ENCODE peak calls at places on chromosome 16, in six cellular contexts. One of them, this sample, is unnamed.

GRCh38 chr16:77949445-77949844 is 72.9 kb upstream of the CLEC3A start:
- DNase-seq in stomach: no peak
- DNase-seq in ovary: no peak
- DNase-seq in body of pancreas: no peak
- DNase-seq in sigmoid colon: no peak
- DNase-seq in adrenal gland: no peak
- DNase-seq in this sample: no peak

GRCh38 chr16:21603920-21604319 is 4.5 kb downstream of the METTL9 start:
- DNase-seq in ovary: no peak
- DNase-seq in body of pancreas: no peak
- DNase-seq in adrenal gland: peak; percentile 49
- DNase-seq in stomach: no peak
- DNase-seq in sigmoid colon: no peak
- DNase-seq in this sample: no peak

GRCh38 chr16:200388-200787 is 20.1 kb downstream of the HBQ1 start:
- DNase-seq in adrenal gland: no peak
- DNase-seq in ovary: no peak
- DNase-seq in body of pancreas: no peak
- DNase-seq in sigmoid colon: no peak
- DNase-seq in stomach: no peak
- DNase-seq in this sample: no peak

GRCh38 chr16:70736454-70737376 is 50.9 kb upstream of the MTSS2 start:
- DNase-seq in body of pancreas: no peak
- DNase-seq in sigmoid colon: no peak
- DNase-seq in ovary: no peak
- DNase-seq in adrenal gland: no peak
- DNase-seq in stomach: no peak
- DNase-seq in this sample: no peak

GRCh38 chr16:54080524-54081008 is 206.0 kb downstream of the IRX3 start:
- DNase-seq in sigmoid colon: no peak
- DNase-seq in ovary: no peak
- DNase-seq in body of pancreas: no peak
- DNase-seq in adrenal gland: no peak
- DNase-seq in stomach: peak; percentile 35
- DNase-seq in this sample: peak; percentile 25

GRCh38 chr16:34802848-34803599 is 1343.6 kb downstream of the TP53TG3F start:
- DNase-seq in ovary: no peak
- DNase-seq in stomach: no peak
- DNase-seq in adrenal gland: no peak
- DNase-seq in body of pancreas: no peak
- DNase-seq in sigmoid colon: no peak
- DNase-seq in this sample: no peak

GRCh38 chr16:53745126-53745525 is 41.2 kb downstream of the FTO start:
- DNase-seq in body of pancreas: no peak
- DNase-seq in stomach: no peak
- DNase-seq in sigmoid colon: no peak
- DNase-seq in ovary: no peak
- DNase-seq in adrenal gland: peak; percentile 59
- DNase-seq in this sample: no peak

GRCh38 chr16:87255866-87256265 is 61.3 kb downstream of the C16orf95 start:
- DNase-seq in adrenal gland: no peak
- DNase-seq in ovary: no peak
- DNase-seq in body of pancreas: no peak
- DNase-seq in stomach: peak; percentile 2
- DNase-seq in sigmoid colon: no peak
- DNase-seq in this sample: no peak

GRCh38 chr16:68257251-68257905 is 6.9 kb upstream of the SLC7A6 start:
- DNase-seq in stomach: no peak
- DNase-seq in adrenal gland: no peak
- DNase-seq in ovary: no peak
- DNase-seq in sigmoid colon: no peak
- DNase-seq in body of pancreas: no peak
- DNase-seq in this sample: no peak

GRCh38 chr16:7597677-7598076 is 265.0 kb downstream of the RBFOX1 start:
- DNase-seq in adrenal gland: no peak
- DNase-seq in stomach: no peak
- DNase-seq in ovary: no peak
- DNase-seq in sigmoid colon: no peak
- DNase-seq in body of pancreas: no peak
- DNase-seq in this sample: no peak

GRCh38 chr16:64426131-64426666 is 695.7 kb downstream of the CDH11 start:
- DNase-seq in ovary: no peak
- DNase-seq in stomach: no peak
- DNase-seq in body of pancreas: no peak
- DNase-seq in sigmoid colon: no peak
- DNase-seq in adrenal gland: no peak
- DNase-seq in this sample: no peak

GRCh38 chr16:69321080-69321479 is 9.3 kb downstream of the PDF start:
- DNase-seq in sigmoid colon: peak; percentile 44
- DNase-seq in body of pancreas: no peak
- DNase-seq in ovary: peak; percentile 14
- DNase-seq in adrenal gland: no peak
- DNase-seq in stomach: no peak
- DNase-seq in this sample: no peak

GRCh38 chr16:17283022-17283421 is 187.7 kb downstream of the XYLT1 start:
- DNase-seq in ovary: no peak
- DNase-seq in body of pancreas: no peak
- DNase-seq in stomach: no peak
- DNase-seq in adrenal gland: no peak
- DNase-seq in sigmoid colon: no peak
- DNase-seq in this sample: no peak

GRCh38 chr16:19168173-19169080 is at the start of gene SYT17:
- DNase-seq in adrenal gland: no peak
- DNase-seq in stomach: peak; percentile 63
- DNase-seq in body of pancreas: peak; percentile 21
- DNase-seq in sigmoid colon: no peak
- DNase-seq in ovary: no peak
- DNase-seq in this sample: no peak

GRCh38 chr16:31082368-31083045 is 6.2 kb downstream of the PRSS53 start:
- DNase-seq in ovary: peak; percentile 16
- DNase-seq in body of pancreas: no peak
- DNase-seq in sigmoid colon: peak; percentile 55
- DNase-seq in adrenal gland: no peak
- DNase-seq in stomach: no peak
- DNase-seq in this sample: no peak

GRCh38 chr16:4384497-4384896 is 12.8 kb downstream of the VASN start:
- DNase-seq in sigmoid colon: no peak
- DNase-seq in stomach: no peak
- DNase-seq in ovary: no peak
- DNase-seq in body of pancreas: no peak
- DNase-seq in adrenal gland: no peak
- DNase-seq in this sample: no peak

GRCh38 chr16:4386452-4386813 is 14.8 kb downstream of the VASN start:
- DNase-seq in stomach: no peak
- DNase-seq in adrenal gland: no peak
- DNase-seq in body of pancreas: no peak
- DNase-seq in ovary: no peak
- DNase-seq in sigmoid colon: no peak
- DNase-seq in this sample: no peak

GRCh38 chr16:4385066-4385788 is 13.6 kb downstream of the VASN start:
- DNase-seq in sigmoid colon: no peak
- DNase-seq in adrenal gland: no peak
- DNase-seq in stomach: no peak
- DNase-seq in body of pancreas: no peak
- DNase-seq in ovary: no peak
- DNase-seq in this sample: no peak

GRCh38 chr16:4386951-4387565 is 15.4 kb downstream of the VASN start:
- DNase-seq in sigmoid colon: no peak
- DNase-seq in ovary: no peak
- DNase-seq in adrenal gland: no peak
- DNase-seq in stomach: no peak
- DNase-seq in body of pancreas: no peak
- DNase-seq in this sample: no peak

GRCh38 chr16:4385789-4386451 is 14.3 kb downstream of the VASN start:
- DNase-seq in adrenal gland: no peak
- DNase-seq in ovary: no peak
- DNase-seq in sigmoid colon: no peak
- DNase-seq in stomach: no peak
- DNase-seq in body of pancreas: no peak
- DNase-seq in this sample: no peak
- TF ChIP-seq POLR2A in adrenal gland: no peak
- TF ChIP-seq POLR2A in ovary: no peak
- TF ChIP-seq POLR2A in sigmoid colon: no peak
- TF ChIP-seq POLR2A in stomach: no peak
- TF ChIP-seq POLR2A in body of pancreas: no peak
- TF ChIP-seq POLR2A in this sample: no peak

GRCh38 chr16:75319513-75320401 is 68.3 kb upstream of the BCAR1 start:
- DNase-seq in body of pancreas: no peak
- DNase-seq in stomach: no peak
- DNase-seq in sigmoid colon: no peak
- DNase-seq in adrenal gland: no peak
- DNase-seq in ovary: no peak
- DNase-seq in this sample: no peak
- H3K4me3 ChIP-seq in body of pancreas: no peak overlapping the region
- H3K4me3 ChIP-seq in stomach: no peak overlapping the region
- H3K4me3 ChIP-seq in sigmoid colon: no peak overlapping the region
- H3K4me3 ChIP-seq in adrenal gland: no peak overlapping the region
- H3K4me3 ChIP-seq in ovary: no peak overlapping the region
- H3K4me3 ChIP-seq in this sample: no peak overlapping the region

GRCh38 chr16:55480228-55480655 is 1.2 kb downstream of the MMP2 start:
- DNase-seq in body of pancreas: peak; percentile 43
- DNase-seq in sigmoid colon: peak; percentile 95
- DNase-seq in stomach: peak; percentile 63
- DNase-seq in ovary: peak; percentile 96
- DNase-seq in adrenal gland: peak; percentile 71
- DNase-seq in this sample: peak; percentile 83
- H3K27ac ChIP-seq in body of pancreas: no peak overlapping the region
- H3K27ac ChIP-seq in sigmoid colon: peak overlapping the region; percentile 81
- H3K27ac ChIP-seq in stomach: peak overlapping the region; percentile 80
- H3K27ac ChIP-seq in ovary: peak overlapping the region; percentile 83
- H3K27ac ChIP-seq in adrenal gland: no peak overlapping the region
- H3K27ac ChIP-seq in this sample: peak overlapping the region; percentile 55

GRCh38 chr16:84643677-84644076 is 4.6 kb upstream of the KLHL36 start:
- DNase-seq in sigmoid colon: no peak
- DNase-seq in adrenal gland: no peak
- DNase-seq in ovary: no peak
- DNase-seq in body of pancreas: no peak
- DNase-seq in stomach: no peak
- DNase-seq in this sample: no peak

GRCh38 chr16:84648595-84649510 is 542 bp downstream of the KLHL36 start:
- DNase-seq in body of pancreas: peak; percentile 61
- DNase-seq in adrenal gland: peak; percentile 62
- DNase-seq in stomach: peak; percentile 68
- DNase-seq in ovary: peak; percentile 69
- DNase-seq in sigmoid colon: peak; percentile 81
- DNase-seq in this sample: peak; percentile 61

GRCh38 chr16:84650062-84650991 is 2.0 kb downstream of the KLHL36 start:
- DNase-seq in ovary: no peak
- DNase-seq in stomach: no peak
- DNase-seq in adrenal gland: no peak
- DNase-seq in body of pancreas: no peak
- DNase-seq in sigmoid colon: no peak
- DNase-seq in this sample: peak; percentile 38

GRCh38 chr16:84649511-84649861 is 1.2 kb downstream of the KLHL36 start:
- DNase-seq in sigmoid colon: no peak
- DNase-seq in body of pancreas: no peak
- DNase-seq in adrenal gland: no peak
- DNase-seq in stomach: no peak
- DNase-seq in ovary: no peak
- DNase-seq in this sample: peak; percentile 70

DNA sequence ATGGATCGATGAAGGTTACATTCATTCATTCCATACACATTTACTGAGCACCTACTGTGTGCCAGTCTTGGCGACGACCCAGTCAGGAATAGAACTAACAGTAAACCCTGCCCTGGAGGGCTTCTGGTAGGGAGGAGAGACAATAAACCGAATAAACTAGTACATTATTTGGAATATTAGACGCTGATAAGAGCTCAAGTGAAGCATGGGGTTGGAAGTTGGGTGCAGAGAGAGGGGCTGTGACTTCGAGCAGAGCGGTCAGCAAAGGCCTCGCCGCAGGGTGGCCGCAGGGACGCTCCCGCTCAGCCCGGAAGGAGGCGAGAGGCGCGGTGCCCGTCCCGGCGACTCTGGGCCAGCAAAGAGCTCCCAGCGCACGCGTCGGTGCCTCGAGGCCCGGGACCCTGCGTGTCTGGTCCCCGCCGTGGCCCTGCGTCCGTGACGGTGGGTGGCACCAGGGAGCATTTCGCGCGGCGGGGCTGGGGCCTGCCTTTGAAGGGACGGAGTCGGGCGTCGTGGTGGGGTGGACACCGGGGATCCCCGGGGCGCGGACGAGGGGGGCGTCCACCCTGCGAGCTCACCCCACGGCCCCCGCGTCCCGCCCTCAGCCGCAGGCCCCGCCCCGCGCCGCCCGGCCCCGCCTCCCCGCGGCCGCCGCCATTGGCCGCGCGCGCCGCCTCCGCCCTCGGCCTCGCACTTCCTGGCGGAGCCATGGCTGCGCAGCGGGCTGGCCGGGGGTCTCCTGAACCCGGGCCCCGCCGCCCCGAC is at the start of gene KLHL36:
- DNase-seq in ovary: peak; percentile 62
- DNase-seq in stomach: peak; percentile 66
- DNase-seq in body of pancreas: peak; percentile 52
- DNase-seq in sigmoid colon: peak; percentile 73
- DNase-seq in adrenal gland: peak; percentile 50
- DNase-seq in this sample: peak; percentile 59
- TF ChIP-seq POLR2A in ovary: no peak
- TF ChIP-seq POLR2A in stomach: no peak
- TF ChIP-seq POLR2A in body of pancreas: peak; percentile 27
- TF ChIP-seq POLR2A in sigmoid colon: no peak
- TF ChIP-seq POLR2A in adrenal gland: peak; percentile 24
- TF ChIP-seq POLR2A in this sample: no peak

DNA sequence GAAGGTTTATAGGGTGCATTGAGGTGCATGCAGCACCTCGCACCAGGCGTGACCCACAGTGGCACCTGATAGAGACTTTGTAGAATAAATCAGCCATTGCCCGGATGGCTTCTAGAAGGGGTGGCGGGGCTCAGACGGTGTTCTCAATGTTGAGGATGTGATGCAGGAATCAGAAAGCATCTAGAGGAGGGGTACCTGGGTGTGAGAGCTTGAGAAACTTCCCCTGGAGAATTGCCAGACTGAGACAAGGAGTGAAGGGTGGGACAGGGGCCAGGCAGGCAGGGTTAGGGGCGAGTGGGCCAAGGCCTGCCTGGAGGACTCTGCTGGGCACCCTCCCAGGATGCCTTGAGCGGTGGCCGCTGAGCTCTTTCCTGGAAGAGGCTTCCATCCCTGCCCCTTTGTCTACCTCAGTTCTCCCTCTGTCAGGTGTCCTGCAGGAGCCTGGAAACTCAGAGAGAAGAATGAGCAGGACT is 9.3 kb upstream of the ADGRG1 start:
- DNase-seq in ovary: no peak
- DNase-seq in stomach: peak; percentile 22
- DNase-seq in adrenal gland: peak; percentile 17
- DNase-seq in body of pancreas: no peak
- DNase-seq in sigmoid colon: peak; percentile 55
- DNase-seq in this sample: no peak
- H3K4me3 ChIP-seq in ovary: no peak overlapping the region
- H3K4me3 ChIP-seq in stomach: no peak overlapping the region
- H3K4me3 ChIP-seq in adrenal gland: no peak overlapping the region
- H3K4me3 ChIP-seq in body of pancreas: no peak overlapping the region
- H3K4me3 ChIP-seq in sigmoid colon: no peak overlapping the region
- H3K4me3 ChIP-seq in this sample: no peak overlapping the region

This sample was measured in testis.